ENCODE peak calls at places on chromosomes 12 and 14, in eight cellular contexts. X is AG04450; S is mesendoderm; J is left cardiac atrium; E is GM12864; Y is stimulated activated CD4-positive, alpha-beta T cell treated with anti-CD3 and anti-CD28 coated beads, Interleukin-4, amount 100 ng/mL, for 1 hour; U is T-helper 2 cell; D is hepatocyte. P is an unnamed sample.
A peak's percentile ranks its signal among the peaks of the same experiment; 100 is the strongest.

GRCh38 chr12:123398918-123399617 is 15.1 kb downstream of the KMT5A start:
- DNase-seq in E (no peak), X (no peak), Y (no peak), J (no peak), D (no peak), U (no peak), S (no peak), P (no peak)

GRCh38 chr12:93892431-93893210 is 215.4 kb downstream of the CRADD start:
- DNase-seq in U (no peak), Y (no peak), D (no peak), S (peak; percentile 9), X (no peak), J (no peak), E (no peak), P (no peak)

GRCh38 chr12:26748741-26749431 is 84.1 kb downstream of the ITPR2 start:
- DNase-seq in U (no peak), J (no peak), X (no peak), E (peak; percentile 65), S (peak; percentile 49), Y (no peak), D (no peak), P (no peak)

GRCh38 chr12:1593232-1594044 is 943 bp downstream of the FBXL14 start:
- DNase-seq in X (no peak), U (peak; percentile 25), J (peak; percentile 48), Y (peak; percentile 57), E (no peak), S (peak; percentile 60), D (peak; percentile 62), P (no peak)

GRCh38 chr12:70719084-70719483 is 81.9 kb upstream of the PTPRB start:
- DNase-seq in S (no peak), D (no peak), X (no peak), U (no peak), Y (no peak), J (peak; percentile 33), E (no peak), P (no peak)

GRCh38 chr14:35534130-35534883 is at the start of gene INSM2:
- DNase-seq in U (no peak), Y (peak; percentile 19), X (no peak), E (no peak), D (no peak), S (peak; percentile 2), J (no peak), P (no peak)

GRCh38 chr14:51653096-51653814 is 1.5 kb downstream of the FRMD6 start:
- DNase-seq in X (no peak), J (no peak), S (peak; percentile 79), Y (no peak), D (peak; percentile 47), E (no peak), U (no peak), P (peak; percentile 39)

GRCh38 chr12:109169262-109169661 is 52.9 kb downstream of the ACACB start:
- DNase-seq in X (no peak), D (no peak), J (no peak), U (no peak), Y (no peak), E (no peak), S (no peak), P (no peak)

GRCh38 chr12:126337556-126337955 is 1272.3 kb downstream of the AACS start:
- DNase-seq in S (peak; percentile 35), D (no peak), J (no peak), Y (no peak), E (no peak), X (peak; percentile 0), U (no peak), P (no peak)

GRCh38 chr12:75161495-75161894 is 48.1 kb downstream of the KCNC2 start:
- DNase-seq in J (no peak), E (no peak), Y (no peak), D (no peak), X (no peak), S (no peak), U (no peak), P (no peak)

GRCh38 chr12:48128800-48129199 is 9.6 kb downstream of the PFKM start:
- DNase-seq in S (peak; percentile 4), U (no peak), J (no peak), E (no peak), X (peak; percentile 18), Y (no peak), D (no peak), P (no peak)

GRCh38 chr14:54343276-54344121 is 53.3 kb upstream of the CDKN3 start:
- DNase-seq in J (no peak), E (no peak), X (no peak), Y (no peak), D (no peak), S (no peak), U (no peak), P (no peak)

P was measured in amniotic stem cell.